ENCODE peak calls at places on chromosomes 11 and 22, in four cellular contexts. One of them, this sample, is unnamed.

GRCh38 chr11:123111465-123111864 is 49.5 kb upstream of the HSPA8 start:
- DNase-seq in IMR-90: peak
- DNase-seq in mesendoderm: peak
- DNase-seq in H9: no peak
- DNase-seq in this sample: no peak

GRCh38 chr11:113023228-113023627 is 62.0 kb downstream of the NCAM1 start:
- DNase-seq in IMR-90: no peak
- DNase-seq in mesendoderm: no peak
- DNase-seq in H9: no peak
- DNase-seq in this sample: no peak

GRCh38 chr11:119483341-119483880 is 60.4 kb upstream of the THY1 start:
- DNase-seq in IMR-90: no peak
- DNase-seq in mesendoderm: no peak
- DNase-seq in H9: peak
- DNase-seq in this sample: no peak

GRCh38 chr11:102831128-102831708 is 12.2 kb downstream of the MMP3 start:
- DNase-seq in IMR-90: peak
- DNase-seq in mesendoderm: peak
- DNase-seq in H9: peak
- DNase-seq in this sample: no peak

GRCh38 chr11:71176812-71177211 is 75.6 kb downstream of the SHANK2 start:
- DNase-seq in IMR-90: peak
- DNase-seq in mesendoderm: peak
- DNase-seq in H9: no peak
- DNase-seq in this sample: no peak

GRCh38 chr11:133951484-133952198 is 5.1 kb downstream of the IGSF9B start:
- DNase-seq in IMR-90: peak
- DNase-seq in mesendoderm: peak
- DNase-seq in H9: peak
- DNase-seq in this sample: peak

GRCh38 chr22:37752189-37753061 is 55.3 kb upstream of the GCAT start:
- DNase-seq in IMR-90: peak
- DNase-seq in mesendoderm: peak
- DNase-seq in H9: no peak
- DNase-seq in this sample: no peak

GRCh38 chr11:134541951-134542350 is 129.9 kb upstream of the B3GAT1 start:
- DNase-seq in IMR-90: no peak
- DNase-seq in mesendoderm: no peak
- DNase-seq in H9: no peak
- DNase-seq in this sample: no peak

GRCh38 chr11:28524098-28524497 is 415.9 kb downstream of the METTL15 start:
- DNase-seq in IMR-90: peak
- DNase-seq in mesendoderm: no peak
- DNase-seq in H9: no peak
- DNase-seq in this sample: no peak

GRCh38 chr11:101127699-101128570 is 1.7 kb downstream of the PGR start:
- DNase-seq in IMR-90: no peak
- DNase-seq in mesendoderm: peak
- DNase-seq in H9: peak
- DNase-seq in this sample: peak

GRCh38 chr22:49021926-49022815 is 805.5 kb downstream of the BRD1 start:
- DNase-seq in IMR-90: no peak
- DNase-seq in mesendoderm: no peak
- DNase-seq in H9: no peak
- DNase-seq in this sample: no peak
- H4K5ac ChIP-seq in IMR-90: no peak
- H4K5ac ChIP-seq in mesendoderm: no peak
- H4K5ac ChIP-seq in H9: no peak
- H4K5ac ChIP-seq in this sample: no peak

DNA sequence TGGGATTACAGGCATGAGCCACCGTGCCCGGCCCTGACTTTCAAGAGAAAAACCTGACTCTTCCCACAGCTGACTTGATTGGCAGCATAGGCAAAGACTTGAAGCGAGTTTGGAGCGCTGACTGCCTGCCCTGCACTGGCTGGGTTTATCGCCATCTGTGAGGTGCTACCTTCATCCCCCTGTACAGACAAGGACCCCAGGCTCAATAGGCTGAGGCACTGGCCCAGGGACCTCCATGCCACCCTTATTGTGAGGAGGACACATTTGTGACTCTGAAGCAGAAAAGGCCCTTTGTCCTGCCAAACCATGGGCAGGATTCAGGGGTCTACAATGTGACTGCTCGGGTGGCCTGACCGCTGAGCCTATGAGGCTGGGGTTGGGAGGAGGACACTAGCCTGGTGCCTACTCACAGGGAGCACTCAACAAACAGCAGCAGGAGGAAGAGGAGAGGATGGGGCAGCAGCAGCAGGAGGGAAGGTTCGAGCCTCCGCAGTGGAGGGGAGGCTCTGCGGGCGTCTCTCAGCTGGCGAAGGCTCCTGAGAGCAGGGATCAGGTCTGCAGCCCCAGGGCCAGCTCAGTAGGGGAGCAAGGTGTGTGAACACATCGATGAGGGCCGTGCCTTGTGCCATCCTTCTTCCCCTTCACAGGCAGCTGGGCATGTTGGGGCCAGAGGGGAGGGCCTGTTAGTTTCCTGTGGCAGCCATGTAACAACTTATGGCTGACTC is 72.9 kb upstream of the WNT7B start:
- DNase-seq in IMR-90: no peak
- DNase-seq in mesendoderm: no peak
- DNase-seq in H9: no peak
- DNase-seq in this sample: no peak
- H4K5ac ChIP-seq in IMR-90: no peak
- H4K5ac ChIP-seq in mesendoderm: no peak
- H4K5ac ChIP-seq in H9: no peak
- H4K5ac ChIP-seq in this sample: no peak

DNA sequence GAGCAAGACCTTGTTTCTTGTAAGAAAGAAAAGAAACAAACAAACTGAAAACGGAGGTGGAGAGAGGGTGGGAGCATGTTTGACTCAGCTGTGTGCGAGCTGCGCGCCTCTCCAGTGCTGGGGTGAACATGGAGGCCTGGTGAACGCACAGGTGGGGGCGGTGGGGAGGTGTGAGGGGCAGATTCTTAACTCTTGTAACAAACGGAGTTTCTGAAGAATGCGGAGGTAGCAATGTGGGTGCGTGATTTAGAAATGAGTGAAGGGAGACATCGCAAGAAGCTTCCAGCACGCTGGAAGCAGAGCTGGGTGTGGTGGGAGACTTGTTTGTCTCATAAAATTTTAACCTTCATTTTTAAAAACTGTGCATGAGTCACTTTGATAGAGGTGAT is 14.1 kb upstream of the TRMU start:
- DNase-seq in IMR-90: no peak
- DNase-seq in mesendoderm: no peak
- DNase-seq in H9: no peak
- DNase-seq in this sample: no peak
- H4K5ac ChIP-seq in IMR-90: no peak
- H4K5ac ChIP-seq in mesendoderm: no peak
- H4K5ac ChIP-seq in H9: no peak
- H4K5ac ChIP-seq in this sample: no peak

GRCh38 chr22:19448739-19449421 is 1.4 kb upstream of the C22orf39 start:
- DNase-seq in IMR-90: no peak
- DNase-seq in mesendoderm: peak
- DNase-seq in H9: no peak
- DNase-seq in this sample: no peak

GRCh38 chr22:19448076-19448607 is 631 bp upstream of the C22orf39 start:
- DNase-seq in IMR-90: peak
- DNase-seq in mesendoderm: peak
- DNase-seq in H9: peak
- DNase-seq in this sample: no peak

GRCh38 chr22:19447388-19448075 is at the start of gene C22orf39:
- DNase-seq in IMR-90: peak
- DNase-seq in mesendoderm: peak
- DNase-seq in H9: peak
- DNase-seq in this sample: peak

GRCh38 chr22:19450363-19451175 is 3.1 kb upstream of the C22orf39 start:
- DNase-seq in IMR-90: peak
- DNase-seq in mesendoderm: no peak
- DNase-seq in H9: no peak
- DNase-seq in this sample: no peak

DNA sequence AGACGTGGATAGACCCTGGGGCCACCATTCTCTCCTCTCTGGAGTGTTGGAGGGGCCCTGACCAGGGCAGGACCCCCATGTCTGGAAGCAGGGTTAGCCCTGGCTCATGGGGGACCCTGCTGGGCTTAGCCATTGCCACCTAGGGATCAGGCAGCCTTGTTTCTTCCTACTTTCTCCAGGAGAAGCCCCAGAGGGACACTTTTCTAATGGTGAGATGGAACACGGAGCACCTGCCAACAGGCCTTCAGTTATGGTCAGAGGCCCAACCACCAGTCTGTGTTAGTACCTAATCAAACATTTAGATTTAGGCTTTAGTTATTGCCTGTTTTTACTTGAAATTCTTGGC is 1.9 kb upstream of the C22orf39 start:
- DNase-seq in IMR-90: no peak
- DNase-seq in mesendoderm: no peak
- DNase-seq in H9: no peak
- DNase-seq in this sample: no peak
- H4K5ac ChIP-seq in IMR-90: no peak
- H4K5ac ChIP-seq in mesendoderm: no peak
- H4K5ac ChIP-seq in H9: no peak
- H4K5ac ChIP-seq in this sample: no peak

DNA sequence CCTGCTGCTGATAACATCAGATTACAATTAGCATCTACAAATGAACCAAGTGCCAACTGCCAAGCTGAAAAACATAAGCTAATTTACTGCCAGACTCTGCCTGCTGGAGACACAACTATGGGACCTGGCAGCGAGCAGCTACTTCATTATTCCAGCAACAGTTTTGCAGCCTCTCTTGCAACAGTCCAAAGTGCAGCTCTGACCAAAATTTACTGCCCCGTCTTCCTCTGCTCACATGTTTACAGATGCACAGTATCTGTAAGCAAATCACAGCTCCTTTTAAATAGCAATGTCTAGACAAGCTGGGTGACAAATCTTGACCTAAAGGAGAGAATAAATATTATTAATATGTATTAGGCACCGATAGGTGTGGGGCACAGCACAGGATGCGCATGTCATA is 232.2 kb upstream of the PITPNB start:
- DNase-seq in IMR-90: no peak
- DNase-seq in mesendoderm: no peak
- DNase-seq in H9: no peak
- DNase-seq in this sample: no peak
- H4K5ac ChIP-seq in IMR-90: no peak
- H4K5ac ChIP-seq in mesendoderm: no peak
- H4K5ac ChIP-seq in H9: no peak
- H4K5ac ChIP-seq in this sample: no peak

DNA sequence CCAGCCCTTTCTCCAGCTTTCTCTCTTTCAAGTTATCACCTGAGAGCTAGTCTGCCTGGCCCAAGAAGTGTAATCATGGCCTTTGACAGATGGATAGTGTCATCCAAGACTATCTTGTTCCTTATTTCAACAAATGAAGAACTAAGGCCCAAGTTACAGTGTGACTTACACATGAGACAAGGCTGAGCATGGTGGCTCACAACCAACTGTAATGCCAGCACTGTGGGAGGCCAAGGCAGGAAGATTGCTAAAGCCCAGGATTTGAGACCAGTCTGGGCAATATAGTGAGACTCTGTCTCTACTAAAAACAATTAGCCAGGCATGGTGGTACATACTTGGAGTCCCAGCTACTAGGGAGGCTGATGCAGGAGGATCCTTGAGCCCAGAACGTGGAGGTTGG is 3.7 kb upstream of the RANGAP1 start:
- DNase-seq in IMR-90: no peak
- DNase-seq in mesendoderm: no peak
- DNase-seq in H9: no peak
- DNase-seq in this sample: no peak
- H4K5ac ChIP-seq in IMR-90: peak
- H4K5ac ChIP-seq in mesendoderm: no peak
- H4K5ac ChIP-seq in H9: no peak
- H4K5ac ChIP-seq in this sample: peak

GRCh38 chr22:44693756-44694155 is 8.2 kb upstream of the PRR5 start:
- DNase-seq in IMR-90: no peak
- DNase-seq in mesendoderm: no peak
- DNase-seq in H9: no peak
- DNase-seq in this sample: no peak

GRCh38 chr22:44692662-44693007 is 9.4 kb upstream of the PRR5 start:
- DNase-seq in IMR-90: no peak
- DNase-seq in mesendoderm: no peak
- DNase-seq in H9: no peak
- DNase-seq in this sample: no peak

GRCh38 chr22:44693145-44693544 is 8.9 kb upstream of the PRR5 start:
- DNase-seq in IMR-90: no peak
- DNase-seq in mesendoderm: no peak
- DNase-seq in H9: no peak
- DNase-seq in this sample: no peak

GRCh38 chr22:44689915-44690524 is 12.0 kb upstream of the PRR5 start:
- DNase-seq in IMR-90: no peak
- DNase-seq in mesendoderm: no peak
- DNase-seq in H9: no peak
- DNase-seq in this sample: no peak

GRCh38 chr22:44691796-44692661 is 10.0 kb upstream of the PRR5 start:
- DNase-seq in IMR-90: no peak
- DNase-seq in mesendoderm: peak
- DNase-seq in H9: no peak
- DNase-seq in this sample: no peak
- H4K5ac ChIP-seq in IMR-90: no peak
- H4K5ac ChIP-seq in mesendoderm: no peak
- H4K5ac ChIP-seq in H9: no peak
- H4K5ac ChIP-seq in this sample: no peak

DNA sequence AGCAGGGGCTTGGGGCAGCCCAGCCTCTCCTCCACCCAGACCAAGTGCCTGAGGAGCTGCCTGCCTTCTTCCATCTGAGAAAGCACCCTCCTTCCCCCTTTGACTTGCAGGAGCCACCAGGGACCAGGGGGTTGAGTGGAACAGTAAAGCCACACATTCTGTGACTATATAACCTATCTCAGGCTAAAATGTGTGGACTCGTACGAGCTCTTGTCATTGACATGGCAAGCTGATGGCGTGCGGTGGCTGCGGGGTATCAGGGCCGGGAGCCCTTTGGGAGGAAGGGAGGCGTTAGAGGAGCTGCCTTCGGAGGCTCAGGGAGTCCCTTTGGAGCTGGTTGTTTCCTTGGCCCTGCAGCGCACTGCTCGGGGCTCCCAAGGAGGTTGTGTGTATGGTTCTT is 84.5 kb downstream of the CEP164 start:
- DNase-seq in IMR-90: no peak
- DNase-seq in mesendoderm: no peak
- DNase-seq in H9: no peak
- DNase-seq in this sample: no peak
- H4K5ac ChIP-seq in IMR-90: no peak
- H4K5ac ChIP-seq in mesendoderm: no peak
- H4K5ac ChIP-seq in H9: no peak
- H4K5ac ChIP-seq in this sample: no peak

This sample was measured in H1.